ENCODE peak calls at places on chromosomes 12 and 14, in nine cellular contexts. W is DND-41; C is CD4-positive, CD25-positive, alpha-beta regulatory T cell; O is Calu3; G is HT1080; T is GM03348; H is mucosa of descending colon; M is esophagus squamous epithelium; V is activated gamma-delta T cell. Q is an unnamed sample.

GRCh38 chr12:122947352-122947792 is 18.9 kb downstream of the ABCB9 start:
- DNase-seq in W (no peak), M (no peak), O (peak), H (peak), T (no peak), V (no peak), G (no peak), C (no peak), Q (no peak)

GRCh38 chr12:95169368-95169767 is 47.9 kb downstream of the FGD6 start:
- DNase-seq in M (no peak), T (peak), V (no peak), W (no peak), H (peak), O (peak), C (no peak), G (peak), Q (peak)

GRCh38 chr14:65239143-65239672 is 136.9 kb upstream of the MAX start:
- DNase-seq in V (no peak), W (no peak), G (peak), O (no peak), C (no peak), H (peak), T (peak), M (no peak), Q (no peak)

GRCh38 chr12:104494137-104494815 is 37.5 kb downstream of the CHST11 start:
- DNase-seq in H (peak), O (no peak), V (no peak), C (peak), W (peak), M (no peak), T (peak), G (no peak), Q (no peak)

GRCh38 chr12:7142057-7142644 is 12.0 kb downstream of the CLSTN3 start:
- DNase-seq in C (peak), V (no peak), O (peak), T (peak), G (peak), W (peak), M (no peak), H (peak), Q (peak)

GRCh38 chr14:63896278-63896720 is 43.5 kb downstream of the SYNE2 start:
- DNase-seq in M (no peak), H (peak), V (no peak), C (no peak), W (no peak), O (peak), G (peak), T (peak), Q (peak)

GRCh38 chr14:22650960-22651521 is 6.9 kb upstream of the OR6J1 start:
- DNase-seq in W (peak), V (no peak), C (no peak), O (no peak), M (no peak), T (no peak), H (no peak), G (peak), Q (no peak)

GRCh38 chr14:91906374-91906773 is 39.0 kb upstream of the TC2N start:
- DNase-seq in C (no peak), O (no peak), H (peak), W (no peak), M (no peak), G (no peak), T (no peak), V (no peak), Q (no peak)

GRCh38 chr14:91396959-91397815 is 20.4 kb downstream of the CCDC88C start:
- DNase-seq in C (peak), H (peak), T (no peak), O (peak), G (no peak), W (peak), M (no peak), V (no peak), Q (no peak)

Q was measured in LoVo.